ENCODE peak calls at places on chromosomes 4 and X, in eight cellular contexts. One of them, this sample, is unnamed.

GRCh38 chrX:41338422-41338821 is 4.5 kb downstream of the DDX3X start:
- DNase-seq in neural crest cell: no peak
- DNase-seq in GM06990: no peak
- DNase-seq in NCI-H510A: no peak
- DNase-seq in retina: no peak
- DNase-seq in NCI-H1417 treated with DMSO at 0.1 percent for 48 hours: no peak
- DNase-seq in GOT3: no peak
- DNase-seq in NCI-H2029: no peak
- DNase-seq in this sample: no peak

GRCh38 chrX:140507982-140508305 is 3.1 kb upstream of the SOX3 start:
- DNase-seq in GOT3: no peak
- DNase-seq in NCI-H510A: no peak
- DNase-seq in NCI-H2029: no peak
- DNase-seq in NCI-H1417 treated with DMSO at 0.1 percent for 48 hours: no peak
- DNase-seq in GM06990: no peak
- DNase-seq in retina: peak; percentile 81
- DNase-seq in neural crest cell: peak; percentile 74
- DNase-seq in this sample: no peak

GRCh38 chr4:151671541-151672059 is 89.2 kb downstream of the GATB start:
- DNase-seq in GM06990: no peak
- DNase-seq in retina: peak; percentile 59
- DNase-seq in NCI-H510A: no peak
- DNase-seq in NCI-H2029: no peak
- DNase-seq in GOT3: no peak
- DNase-seq in NCI-H1417 treated with DMSO at 0.1 percent for 48 hours: no peak
- DNase-seq in neural crest cell: no peak
- DNase-seq in this sample: no peak

GRCh38 chr4:184471872-184472539 is 2.3 kb downstream of the IRF2 start:
- DNase-seq in GOT3: no peak
- DNase-seq in NCI-H1417 treated with DMSO at 0.1 percent for 48 hours: no peak
- DNase-seq in GM06990: no peak
- DNase-seq in retina: no peak
- DNase-seq in NCI-H510A: no peak
- DNase-seq in neural crest cell: no peak
- DNase-seq in NCI-H2029: no peak
- DNase-seq in this sample: no peak

GRCh38 chr4:117156806-117157205 is 71.4 kb upstream of the TRAM1L1 start:
- DNase-seq in retina: no peak
- DNase-seq in GM06990: no peak
- DNase-seq in GOT3: no peak
- DNase-seq in NCI-H510A: no peak
- DNase-seq in NCI-H1417 treated with DMSO at 0.1 percent for 48 hours: no peak
- DNase-seq in neural crest cell: no peak
- DNase-seq in NCI-H2029: no peak
- DNase-seq in this sample: no peak

GRCh38 chrX:37785569-37785968 is 5.7 kb downstream of the CYBB start:
- DNase-seq in NCI-H1417 treated with DMSO at 0.1 percent for 48 hours: no peak
- DNase-seq in GM06990: no peak
- DNase-seq in GOT3: no peak
- DNase-seq in retina: no peak
- DNase-seq in NCI-H510A: no peak
- DNase-seq in neural crest cell: no peak
- DNase-seq in NCI-H2029: no peak
- DNase-seq in this sample: no peak

GRCh38 chr4:82851902-82852750 is 38.8 kb downstream of the SEC31A start:
- DNase-seq in NCI-H510A: no peak
- DNase-seq in NCI-H1417 treated with DMSO at 0.1 percent for 48 hours: no peak
- DNase-seq in retina: no peak
- DNase-seq in neural crest cell: no peak
- DNase-seq in GM06990: no peak
- DNase-seq in NCI-H2029: no peak
- DNase-seq in GOT3: no peak
- DNase-seq in this sample: no peak

GRCh38 chr4:62193726-62194125 is 993.6 kb downstream of the ADGRL3 start:
- DNase-seq in NCI-H2029: no peak
- DNase-seq in retina: no peak
- DNase-seq in GM06990: no peak
- DNase-seq in NCI-H1417 treated with DMSO at 0.1 percent for 48 hours: no peak
- DNase-seq in GOT3: no peak
- DNase-seq in NCI-H510A: no peak
- DNase-seq in neural crest cell: no peak
- DNase-seq in this sample: no peak

GRCh38 chrX:38804481-38805293 is 3.4 kb downstream of the MID1IP1 start:
- DNase-seq in retina: peak; percentile 69
- DNase-seq in GOT3: no peak
- DNase-seq in NCI-H2029: peak; percentile 0
- DNase-seq in GM06990: peak; percentile 65
- DNase-seq in neural crest cell: no peak
- DNase-seq in NCI-H510A: no peak
- DNase-seq in NCI-H1417 treated with DMSO at 0.1 percent for 48 hours: no peak
- DNase-seq in this sample: no peak

GRCh38 chr4:56630876-56631666 is 50.0 kb downstream of the HOPX start:
- DNase-seq in NCI-H510A: no peak
- DNase-seq in neural crest cell: no peak
- DNase-seq in GM06990: no peak
- DNase-seq in GOT3: no peak
- DNase-seq in retina: no peak
- DNase-seq in NCI-H2029: no peak
- DNase-seq in NCI-H1417 treated with DMSO at 0.1 percent for 48 hours: no peak
- DNase-seq in this sample: no peak

GRCh38 chr4:138414202-138414601 is 172.1 kb upstream of the SLC7A11 start:
- DNase-seq in GM06990: no peak
- DNase-seq in NCI-H1417 treated with DMSO at 0.1 percent for 48 hours: no peak
- DNase-seq in NCI-H2029: no peak
- DNase-seq in retina: no peak
- DNase-seq in GOT3: no peak
- DNase-seq in neural crest cell: no peak
- DNase-seq in NCI-H510A: no peak
- DNase-seq in this sample: no peak

GRCh38 chrX:28639502-28639901 is 52.3 kb downstream of the IL1RAPL1 start:
- DNase-seq in GOT3: no peak
- DNase-seq in retina: no peak
- DNase-seq in GM06990: no peak
- DNase-seq in neural crest cell: no peak
- DNase-seq in NCI-H2029: no peak
- DNase-seq in NCI-H1417 treated with DMSO at 0.1 percent for 48 hours: no peak
- DNase-seq in NCI-H510A: no peak
- DNase-seq in this sample: no peak

GRCh38 chr4:168634276-168634802 is 137.5 kb downstream of the PALLD start:
- DNase-seq in NCI-H1417 treated with DMSO at 0.1 percent for 48 hours: no peak
- DNase-seq in neural crest cell: no peak
- DNase-seq in GOT3: peak; percentile 5
- DNase-seq in NCI-H2029: no peak
- DNase-seq in GM06990: no peak
- DNase-seq in retina: peak; percentile 59
- DNase-seq in NCI-H510A: no peak
- DNase-seq in this sample: no peak

GRCh38 chrX:103431316-103431715 is 55.0 kb downstream of the BEX3 start:
- DNase-seq in retina: no peak
- DNase-seq in neural crest cell: no peak
- DNase-seq in NCI-H1417 treated with DMSO at 0.1 percent for 48 hours: no peak
- DNase-seq in GOT3: no peak
- DNase-seq in GM06990: no peak
- DNase-seq in NCI-H2029: no peak
- DNase-seq in NCI-H510A: no peak
- DNase-seq in this sample: no peak

GRCh38 chr4:125434136-125434535 is 119.4 kb downstream of the FAT4 start:
- DNase-seq in neural crest cell: no peak
- DNase-seq in NCI-H510A: no peak
- DNase-seq in GM06990: no peak
- DNase-seq in NCI-H1417 treated with DMSO at 0.1 percent for 48 hours: no peak
- DNase-seq in GOT3: no peak
- DNase-seq in NCI-H2029: no peak
- DNase-seq in retina: no peak
- DNase-seq in this sample: no peak

GRCh38 chrX:68932611-68933010 is 103.8 kb downstream of the EFNB1 start:
- DNase-seq in NCI-H1417 treated with DMSO at 0.1 percent for 48 hours: no peak
- DNase-seq in neural crest cell: no peak
- DNase-seq in GOT3: no peak
- DNase-seq in GM06990: no peak
- DNase-seq in NCI-H510A: no peak
- DNase-seq in retina: no peak
- DNase-seq in NCI-H2029: no peak
- DNase-seq in this sample: no peak

GRCh38 chr4:141155586-141155985 is 22.3 kb upstream of the RNF150 start:
- DNase-seq in NCI-H2029: no peak
- DNase-seq in retina: no peak
- DNase-seq in GOT3: no peak
- DNase-seq in NCI-H1417 treated with DMSO at 0.1 percent for 48 hours: no peak
- DNase-seq in NCI-H510A: no peak
- DNase-seq in GM06990: no peak
- DNase-seq in neural crest cell: no peak
- DNase-seq in this sample: no peak

GRCh38 chrX:100768679-100769338 is 36.9 kb upstream of the SYTL4 start:
- DNase-seq in NCI-H2029: peak; percentile 22
- DNase-seq in GOT3: peak; percentile 12
- DNase-seq in NCI-H510A: peak; percentile 3
- DNase-seq in neural crest cell: peak; percentile 94
- DNase-seq in retina: peak; percentile 63
- DNase-seq in GM06990: peak; percentile 34
- DNase-seq in NCI-H1417 treated with DMSO at 0.1 percent for 48 hours: peak; percentile 41
- DNase-seq in this sample: peak; percentile 55

GRCh38 chrX:123626962-123627361 is 105.9 kb downstream of the THOC2 start:
- DNase-seq in NCI-H1417 treated with DMSO at 0.1 percent for 48 hours: no peak
- DNase-seq in GOT3: no peak
- DNase-seq in retina: no peak
- DNase-seq in neural crest cell: no peak
- DNase-seq in NCI-H510A: no peak
- DNase-seq in GM06990: no peak
- DNase-seq in NCI-H2029: no peak
- DNase-seq in this sample: peak; percentile 9

GRCh38 chr4:27293831-27294230 is 433.2 kb downstream of the STIM2 start:
- DNase-seq in NCI-H2029: no peak
- DNase-seq in retina: no peak
- DNase-seq in GM06990: no peak
- DNase-seq in NCI-H510A: no peak
- DNase-seq in GOT3: no peak
- DNase-seq in NCI-H1417 treated with DMSO at 0.1 percent for 48 hours: no peak
- DNase-seq in neural crest cell: no peak
- DNase-seq in this sample: no peak

GRCh38 chrX:129984196-129984962 is 1.9 kb downstream of the BCORL1 start:
- DNase-seq in NCI-H1417 treated with DMSO at 0.1 percent for 48 hours: no peak
- DNase-seq in retina: peak; percentile 48
- DNase-seq in NCI-H510A: no peak
- DNase-seq in NCI-H2029: no peak
- DNase-seq in GOT3: no peak
- DNase-seq in neural crest cell: peak; percentile 14
- DNase-seq in GM06990: peak; percentile 18
- DNase-seq in this sample: no peak

GRCh38 chr4:88409206-88409605 is 30.6 kb downstream of the HERC6 start:
- DNase-seq in GOT3: no peak
- DNase-seq in NCI-H1417 treated with DMSO at 0.1 percent for 48 hours: no peak
- DNase-seq in neural crest cell: no peak
- DNase-seq in retina: no peak
- DNase-seq in NCI-H510A: no peak
- DNase-seq in NCI-H2029: no peak
- DNase-seq in GM06990: no peak
- DNase-seq in this sample: no peak

GRCh38 chr4:127261476-127261875 is 371.3 kb upstream of the INTU start:
- DNase-seq in NCI-H2029: no peak
- DNase-seq in NCI-H1417 treated with DMSO at 0.1 percent for 48 hours: no peak
- DNase-seq in NCI-H510A: no peak
- DNase-seq in GOT3: no peak
- DNase-seq in retina: no peak
- DNase-seq in neural crest cell: no peak
- DNase-seq in GM06990: no peak
- DNase-seq in this sample: no peak

GRCh38 chr4:13856387-13856786 is 228.9 kb upstream of the BOD1L1 start:
- DNase-seq in NCI-H510A: no peak
- DNase-seq in GOT3: no peak
- DNase-seq in NCI-H2029: no peak
- DNase-seq in neural crest cell: no peak
- DNase-seq in retina: no peak
- DNase-seq in NCI-H1417 treated with DMSO at 0.1 percent for 48 hours: no peak
- DNase-seq in GM06990: no peak
- DNase-seq in this sample: no peak

GRCh38 chrX:121802881-121803412 is 755.5 kb downstream of the GLUD2 start:
- DNase-seq in NCI-H1417 treated with DMSO at 0.1 percent for 48 hours: no peak
- DNase-seq in GOT3: no peak
- DNase-seq in NCI-H510A: peak; percentile 85
- DNase-seq in neural crest cell: no peak
- DNase-seq in GM06990: no peak
- DNase-seq in NCI-H2029: no peak
- DNase-seq in retina: no peak
- DNase-seq in this sample: no peak

GRCh38 chrX:1451251-1451675 is 1.4 kb downstream of the ASMTL start:
- DNase-seq in retina: no peak
- DNase-seq in NCI-H1417 treated with DMSO at 0.1 percent for 48 hours: no peak
- DNase-seq in neural crest cell: no peak
- DNase-seq in NCI-H2029: no peak
- DNase-seq in GOT3: no peak
- DNase-seq in GM06990: no peak
- DNase-seq in NCI-H510A: no peak
- DNase-seq in this sample: no peak

GRCh38 chr4:110510955-110511544 is 35.1 kb downstream of the ENPEP start:
- DNase-seq in NCI-H1417 treated with DMSO at 0.1 percent for 48 hours: peak; percentile 50
- DNase-seq in neural crest cell: no peak
- DNase-seq in retina: peak; percentile 43
- DNase-seq in GM06990: peak; percentile 26
- DNase-seq in NCI-H2029: peak; percentile 26
- DNase-seq in GOT3: no peak
- DNase-seq in NCI-H510A: peak; percentile 3
- DNase-seq in this sample: peak; percentile 42